ENCODE peak calls at places on chromosomes 11 and 22, in seven cellular contexts. W is OCI-LY7; U is CD8-positive, alpha-beta T cell; J is esophagus muscularis mucosa; R is H1; H is IMR-90; Z is ovary. F is an unnamed sample.

GRCh38 chr11:72721689-72722049 is 30.5 kb downstream of the ARAP1 start:
- DNase-seq in U (peak), W (peak), R (no peak), H (no peak), J (no peak), Z (peak), F (peak)

GRCh38 chr11:64306876-64307622 is 1.7 kb downstream of the ESRRA start:
- DNase-seq in J (no peak), W (peak), H (no peak), U (no peak), Z (peak), R (no peak), F (no peak)

GRCh38 chr11:61868601-61869476 is 22.5 kb downstream of the FADS3 start:
- DNase-seq in J (no peak), W (no peak), Z (no peak), U (no peak), R (no peak), H (no peak), F (no peak)

GRCh38 chr11:134642206-134642605 is 230.2 kb upstream of the B3GAT1 start:
- DNase-seq in U (peak), W (no peak), R (no peak), Z (no peak), J (no peak), H (no peak), F (no peak)

GRCh38 chr11:108672113-108672512 is 7.2 kb downstream of the DDX10 start:
- DNase-seq in W (no peak), U (no peak), H (peak), Z (peak), R (no peak), J (no peak), F (no peak)

GRCh38 chr11:45414082-45414481 is 127.9 kb upstream of the SYT13 start:
- DNase-seq in Z (no peak), U (no peak), H (no peak), J (no peak), R (no peak), W (no peak), F (no peak)

GRCh38 chr11:66418168-66418985 is 2.5 kb upstream of the NPAS4 start:
- DNase-seq in Z (peak), H (peak), U (peak), R (peak), W (peak), J (no peak), F (peak)

GRCh38 chr11:124717786-124718634 is 21.7 kb upstream of the NRGN start:
- DNase-seq in Z (peak), U (no peak), W (no peak), R (no peak), H (peak), J (no peak), F (no peak)

GRCh38 chr11:118301600-118302195 is 2.8 kb upstream of the CD3E start:
- DNase-seq in U (no peak), R (no peak), H (no peak), J (peak), W (no peak), Z (no peak), F (no peak)

GRCh38 chr11:65538915-65539374 is 14.1 kb downstream of the SCYL1 start:
- DNase-seq in H (no peak), Z (no peak), R (no peak), J (no peak), W (no peak), U (no peak), F (no peak)

GRCh38 chr11:10858505-10859360 is 880 bp upstream of the ZBED5 start:
- DNase-seq in Z (peak), U (peak), J (peak), W (peak), R (no peak), H (peak), F (peak)

GRCh38 chr11:6646631-6647281 is 8.9 kb downstream of the DCHS1 start:
- DNase-seq in H (peak), R (no peak), J (no peak), U (peak), Z (peak), W (peak), F (no peak)

GRCh38 chr11:57249384-57250319 is 12.6 kb upstream of the APLNR start:
- DNase-seq in R (no peak), H (peak), U (no peak), Z (peak), W (peak), J (no peak), F (peak)

GRCh38 chr11:44014968-44015623 is 32.7 kb upstream of the ACCSL start:
- DNase-seq in W (no peak), U (no peak), J (no peak), Z (peak), R (no peak), H (peak), F (no peak)

GRCh38 chr22:35174398-35174797 is 82.9 kb upstream of the HMGXB4 start:
- DNase-seq in Z (no peak), J (no peak), U (no peak), W (no peak), H (no peak), R (no peak), F (no peak)

GRCh38 chr22:40641269-40641668 is 4.8 kb upstream of the MRTFA start:
- DNase-seq in H (no peak), W (no peak), U (no peak), R (no peak), Z (peak), J (no peak), F (no peak)

GRCh38 chr11:82858556-82859091 is 41.6 kb downstream of the PRCP start:
- DNase-seq in J (no peak), Z (no peak), U (no peak), W (no peak), R (no peak), H (peak), F (no peak)

GRCh38 chr22:43152355-43153071 is 1.2 kb downstream of the TSPO start:
- DNase-seq in R (no peak), W (peak), Z (peak), U (peak), H (peak), J (no peak), F (peak)

GRCh38 chr11:44993971-44994705 is 43.5 kb upstream of the TP53I11 start:
- DNase-seq in H (no peak), R (no peak), J (no peak), U (peak), W (no peak), Z (no peak), F (peak)

GRCh38 chr22:45454260-45454659 is 40.8 kb downstream of the RIBC2 start:
- DNase-seq in Z (no peak), U (no peak), W (no peak), R (no peak), H (peak), J (no peak), F (no peak)

GRCh38 chr11:7904910-7905309 is 26.2 kb downstream of the OR10A6 start:
- DNase-seq in H (peak), U (no peak), Z (no peak), R (no peak), W (no peak), J (no peak), F (no peak)

GRCh38 chr22:45688606-45689080 is 17.0 kb downstream of the ATXN10 start:
- DNase-seq in H (peak), J (no peak), R (no peak), W (no peak), U (no peak), Z (no peak), F (no peak)

GRCh38 chr11:134578807-134579708 is 167.0 kb upstream of the B3GAT1 start:
- DNase-seq in J (peak), Z (no peak), R (no peak), U (no peak), H (no peak), W (no peak), F (no peak)

GRCh38 chr22:31969789-31970489 is 25.6 kb downstream of the YWHAH start:
- DNase-seq in J (no peak), R (peak), W (peak), U (peak), H (peak), Z (peak), F (peak)

GRCh38 chr11:69468236-69468635 is 13.2 kb upstream of the LINC01488 start:
- DNase-seq in Z (no peak), W (no peak), R (no peak), U (no peak), J (no peak), H (no peak), F (no peak)

GRCh38 chr22:30634477-30635233 is 926 bp upstream of the SLC35E4 start:
- DNase-seq in J (peak), U (peak), Z (peak), H (peak), R (peak), W (peak), F (peak)

GRCh38 chr11:128365044-128365443 is 222.3 kb downstream of the ETS1 start:
- DNase-seq in U (no peak), J (no peak), W (peak), H (peak), Z (no peak), R (no peak), F (no peak)

GRCh38 chr11:8023831-8024555 is 36.9 kb downstream of the EIF3F start:
- DNase-seq in H (peak), Z (no peak), W (no peak), J (peak), U (no peak), R (no peak), F (no peak)

GRCh38 chr11:123363556-123363955 is 66.5 kb upstream of the GRAMD1B start:
- DNase-seq in R (no peak), H (no peak), W (no peak), Z (no peak), J (no peak), U (no peak), F (no peak)

GRCh38 chr22:23856721-23857605 is 712 bp upstream of the SLC2A11 start:
- DNase-seq in U (no peak), H (peak), R (no peak), W (peak), J (no peak), Z (peak), F (peak)

GRCh38 chr11:28759311-28759710 is 651.1 kb downstream of the METTL15 start:
- DNase-seq in H (peak), U (no peak), Z (no peak), R (no peak), W (no peak), J (no peak), F (no peak)

GRCh38 chr11:102794382-102794781 is 3.6 kb downstream of the MMP1 start:
- DNase-seq in H (peak), U (no peak), R (no peak), W (peak), J (no peak), Z (no peak), F (no peak)

GRCh38 chr22:29635734-29636357 is 32.4 kb downstream of the NF2 start:
- DNase-seq in J (no peak), Z (no peak), H (peak), R (no peak), U (no peak), W (peak), F (no peak)

GRCh38 chr11:38014405-38014804 is 1416.4 kb upstream of the RAG2 start:
- DNase-seq in U (no peak), W (no peak), R (no peak), H (peak), J (no peak), Z (no peak), F (no peak)

GRCh38 chr11:100403817-100404216 is 283.3 kb upstream of the ARHGAP42 start:
- DNase-seq in Z (no peak), R (no peak), H (peak), J (no peak), U (no peak), W (no peak), F (no peak)

DNA sequence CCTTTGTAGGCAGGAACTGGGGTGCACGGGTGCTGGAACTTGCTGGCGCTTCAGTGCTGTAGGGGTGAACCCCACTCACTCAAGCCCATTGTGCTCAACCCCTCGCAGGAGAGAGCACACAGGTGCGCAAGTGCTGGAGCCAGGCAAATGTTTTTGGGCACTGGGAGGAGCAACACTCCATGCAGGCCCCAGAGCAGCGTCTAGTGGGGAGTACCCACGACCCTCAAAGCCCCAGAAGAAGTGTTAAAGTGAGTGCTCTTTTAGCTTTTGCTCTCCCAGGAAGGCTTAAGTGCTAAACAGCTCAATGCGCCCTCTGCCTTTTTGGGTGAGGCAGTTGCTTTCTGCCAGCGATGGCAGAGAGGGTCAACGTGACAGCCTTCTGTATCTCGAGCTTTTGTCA is 282.2 kb upstream of the ARHGAP42 start:
- DNase-seq in J (no peak), R (no peak), U (no peak), W (no peak), Z (no peak), H (no peak), F (no peak)
- TF ChIP-seq CTCF in J (no peak), R (peak), U (no peak), W (no peak), Z (no peak), H (no peak), F (no peak)

DNA sequence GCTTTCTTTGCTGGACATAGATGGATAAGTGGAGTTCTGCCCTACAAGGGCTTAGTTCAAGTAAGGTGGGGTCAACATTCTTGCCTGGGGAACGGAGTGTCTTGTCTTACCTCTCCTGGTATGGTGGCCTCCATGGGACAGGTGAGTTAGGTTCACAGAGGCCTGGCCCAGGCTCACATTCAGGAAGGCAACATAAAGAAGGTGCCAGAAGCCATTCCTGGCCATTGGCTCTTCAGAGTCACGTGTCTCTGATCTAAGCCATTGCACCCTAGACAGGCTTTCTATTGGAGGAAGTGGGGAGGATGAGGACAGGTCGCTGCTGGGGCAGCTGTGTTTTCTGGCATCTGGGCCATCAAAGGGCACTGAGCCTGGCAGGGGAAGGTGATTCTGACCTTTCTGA is 14.8 kb downstream of the LMO2 start:
- DNase-seq in R (no peak), J (no peak), W (no peak), Z (no peak), H (no peak), U (no peak), F (no peak)
- H3K27ac ChIP-seq in R (no peak), J (no peak), W (no peak), Z (no peak), H (no peak), U (no peak), F (no peak)

GRCh38 chr11:13963949-13964770 is 1.6 kb downstream of the SPON1 start:
- DNase-seq in W (no peak), Z (peak), H (no peak), R (no peak), J (no peak), U (peak), F (no peak)
- H3K4me3 ChIP-seq in W (no peak), Z (peak), H (no peak), R (peak), J (peak), U (peak), F (no peak)

GRCh38 chr11:68226421-68226820 is 13.3 kb upstream of the KMT5B start:
- DNase-seq in R (no peak), W (no peak), J (no peak), Z (no peak), H (no peak), U (no peak), F (no peak)

GRCh38 chr11:68224606-68225005 is 11.5 kb upstream of the KMT5B start:
- DNase-seq in W (no peak), U (no peak), Z (no peak), H (no peak), R (no peak), J (no peak), F (no peak)

DNA sequence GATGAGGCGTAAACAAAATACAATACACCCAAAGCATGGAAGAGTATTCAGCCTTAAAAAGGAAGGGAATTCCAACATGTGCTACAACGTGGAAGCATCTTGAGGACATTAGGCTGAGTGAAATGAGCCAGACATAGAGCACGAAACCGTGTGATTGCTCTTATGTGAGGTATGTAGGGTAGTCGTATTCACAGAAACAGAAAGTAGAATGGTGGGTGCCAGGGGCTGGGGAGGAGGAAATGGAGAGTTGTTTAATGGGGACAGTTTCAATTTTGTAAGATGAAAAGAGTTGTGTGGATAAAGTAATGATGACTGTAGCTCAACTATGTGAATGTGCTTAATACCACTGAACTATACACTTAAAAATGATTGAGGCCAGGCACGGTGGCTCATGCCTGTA is 10.2 kb upstream of the KMT5B start:
- DNase-seq in U (no peak), H (no peak), W (no peak), R (no peak), J (no peak), Z (no peak), F (no peak)
- TF ChIP-seq CTCF in U (no peak), H (no peak), W (no peak), R (no peak), J (no peak), Z (no peak), F (no peak)

GRCh38 chr22:17816649-17817048 is 42.4 kb upstream of the BID start:
- DNase-seq in R (no peak), Z (no peak), U (no peak), W (no peak), J (no peak), H (no peak), F (no peak)

GRCh38 chr22:17817079-17817478 is 42.8 kb upstream of the BID start:
- DNase-seq in J (no peak), Z (no peak), U (no peak), H (no peak), W (no peak), R (no peak), F (no peak)

GRCh38 chr22:17817511-17818065 is 43.3 kb upstream of the BID start:
- DNase-seq in W (no peak), U (no peak), Z (no peak), R (no peak), H (no peak), J (no peak), F (no peak)

GRCh38 chr22:17818649-17819048 is 44.4 kb upstream of the BID start:
- DNase-seq in H (no peak), U (no peak), R (no peak), J (no peak), Z (no peak), W (no peak), F (peak)

GRCh38 chr22:17818166-17818565 is 43.9 kb upstream of the BID start:
- DNase-seq in U (no peak), J (no peak), R (no peak), H (no peak), W (no peak), Z (no peak), F (peak)
- H3K27ac ChIP-seq in U (no peak), J (no peak), R (no peak), H (no peak), W (no peak), Z (no peak), F (no peak)

GRCh38 chr22:49574861-49575702 is 252.6 kb downstream of the BRD1 start:
- DNase-seq in R (no peak), Z (no peak), J (no peak), U (peak), H (no peak), W (no peak), F (no peak)
- H3K4me3 ChIP-seq in R (no peak), Z (no peak), J (no peak), U (no peak), H (no peak), W (no peak), F (no peak)

GRCh38 chr22:37632174-37633081 is 7.0 kb upstream of the SH3BP1 start:
- DNase-seq in R (no peak), H (no peak), U (no peak), J (no peak), Z (peak), W (no peak), F (no peak)

GRCh38 chr22:37635157-37635556 is 4.3 kb upstream of the SH3BP1 start:
- DNase-seq in U (no peak), J (no peak), R (no peak), W (no peak), H (no peak), Z (no peak), F (no peak)

GRCh38 chr22:37634505-37635002 is 4.9 kb upstream of the SH3BP1 start:
- DNase-seq in U (no peak), H (no peak), W (no peak), Z (no peak), R (no peak), J (no peak), F (no peak)

GRCh38 chr22:37633082-37633692 is 6.3 kb upstream of the SH3BP1 start:
- DNase-seq in J (no peak), H (no peak), R (no peak), W (no peak), U (peak), Z (no peak), F (no peak)

GRCh38 chr22:37633693-37634504 is 5.6 kb upstream of the SH3BP1 start:
- DNase-seq in J (peak), Z (peak), H (peak), U (peak), R (peak), W (peak), F (no peak)
- TF ChIP-seq CTCF in J (no peak), Z (peak), H (peak), U (no peak), R (peak), W (peak), F (no peak)